ENCODE peak calls at places on chromosomes 4 and X, in eight cellular contexts. Q, G, N, O, P, Z, A and V are unnamed samples.

GRCh38 chr4:85673540-85673939 is 198.6 kb downstream of the ARHGAP24 start:
- DNase-seq in Q (no peak), G (no peak), N (no peak), O (no peak), P (no peak), Z (no peak), A (no peak), V (no peak)

GRCh38 chr4:128465523-128465922 is 177.9 kb upstream of the PGRMC2 start:
- DNase-seq in Q (no peak), G (no peak), N (no peak), O (no peak), P (no peak), Z (no peak), A (no peak), V (no peak)

GRCh38 chrX:147376601-147377387 is 534.9 kb upstream of the FMR1 start:
- DNase-seq in Q (peak), G (no peak), N (no peak), O (no peak), P (no peak), Z (no peak), A (no peak), V (no peak)

GRCh38 chr4:11426716-11427115 is 2.0 kb downstream of the HS3ST1 start:
- DNase-seq in Q (no peak), G (peak), N (no peak), O (no peak), P (no peak), Z (no peak), A (no peak), V (no peak)

GRCh38 chrX:32871636-32872035 is 339.7 kb downstream of the DMD start:
- DNase-seq in Q (no peak), G (no peak), N (no peak), O (no peak), P (no peak), Z (no peak), A (no peak), V (no peak)

GRCh38 chr4:88158360-88159136 is at the start of gene ABCG2:
- DNase-seq in Q (peak), G (peak), N (peak), O (peak), P (no peak), Z (peak), A (peak), V (no peak)

GRCh38 chr4:106369456-106370060 is 980 bp upstream of the GIMD1 start:
- DNase-seq in Q (peak), G (peak), N (peak), O (peak), P (no peak), Z (peak), A (no peak), V (no peak)

GRCh38 chrX:101219840-101220191 is 230 bp downstream of the DRP2 start:
- DNase-seq in Q (peak), G (peak), N (no peak), O (no peak), P (no peak), Z (peak), A (no peak), V (no peak)

GRCh38 chrX:46713672-46714487 is 45.0 kb downstream of the SLC9A7 start:
- DNase-seq in Q (no peak), G (peak), N (peak), O (no peak), P (no peak), Z (peak), A (no peak), V (no peak)

GRCh38 chr4:119286377-119287002 is 35.4 kb downstream of the FABP2 start:
- DNase-seq in Q (peak), G (peak), N (peak), O (no peak), P (no peak), Z (peak), A (no peak), V (no peak)

DNA sequence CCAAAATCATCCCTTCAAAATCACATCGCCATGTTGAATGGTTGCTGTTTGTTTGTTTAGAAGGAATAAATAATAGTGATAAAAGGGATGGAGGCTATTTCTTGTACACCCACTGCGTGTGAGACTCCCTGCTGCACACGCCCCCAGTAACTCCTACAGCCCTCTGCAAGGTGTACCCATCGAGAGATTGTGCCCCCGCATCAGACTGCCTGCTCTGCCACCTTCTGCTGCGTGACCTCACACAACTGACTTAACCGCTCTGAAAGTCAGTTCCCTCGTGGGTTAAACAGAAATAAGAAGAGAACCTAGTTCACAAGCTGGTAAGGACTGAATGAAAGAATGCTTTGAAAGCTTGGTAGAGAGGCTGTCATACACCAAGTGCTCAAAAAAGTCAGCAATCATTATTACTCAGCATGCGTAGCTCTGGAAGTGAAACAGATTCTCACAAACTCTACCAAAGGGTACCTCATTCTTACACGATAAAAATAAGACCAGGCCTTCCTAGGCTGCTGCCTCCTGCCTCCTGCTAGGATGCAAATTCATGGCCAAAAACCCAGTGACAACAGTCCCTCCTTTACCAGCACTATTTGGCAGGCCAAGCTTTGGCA is 147.1 kb downstream of the CPEB2 start:
- DNase-seq in Q (no peak), G (peak), N (no peak), O (no peak), P (no peak), Z (peak), A (no peak), V (no peak)
- H3K27ac ChIP-seq in Q (peak), G (peak), N (no peak), O (peak), P (peak), Z (peak), A (no peak), V (peak)

GRCh38 chrX:53050841-53051240 is 2.3 kb downstream of the GPR173 start:
- DNase-seq in Q (no peak), G (peak), N (no peak), O (no peak), P (no peak), Z (peak), A (no peak), V (no peak)
- H3K4me3 ChIP-seq in Q (no peak), G (peak), N (no peak), O (no peak), P (no peak), Z (no peak), A (no peak), V (no peak)

GRCh38 chr4:146029939-146030710 is 91.5 kb upstream of the ZNF827 start:
- DNase-seq in Q (no peak), G (no peak), N (no peak), O (no peak), P (no peak), Z (no peak), A (no peak), V (no peak)
- H3K27ac ChIP-seq in Q (no peak), G (no peak), N (no peak), O (no peak), P (no peak), Z (no peak), A (no peak), V (no peak)

GRCh38 chrX:54496517-54496852 is 451 bp upstream of the FGD1 start:
- DNase-seq in Q (no peak), G (no peak), N (no peak), O (no peak), P (no peak), Z (no peak), A (no peak), V (no peak)
- H3K4me3 ChIP-seq in Q (peak), G (peak), N (peak), O (peak), P (peak), Z (peak), A (peak), V (peak)

GRCh38 chr4:75990129-75990528 is 616 bp downstream of the SDAD1 start:
- DNase-seq in Q (no peak), G (peak), N (peak), O (no peak), P (no peak), Z (no peak), A (no peak), V (no peak)
- H3K27ac ChIP-seq in Q (peak), G (peak), N (peak), O (peak), P (peak), Z (peak), A (peak), V (peak)

DNA sequence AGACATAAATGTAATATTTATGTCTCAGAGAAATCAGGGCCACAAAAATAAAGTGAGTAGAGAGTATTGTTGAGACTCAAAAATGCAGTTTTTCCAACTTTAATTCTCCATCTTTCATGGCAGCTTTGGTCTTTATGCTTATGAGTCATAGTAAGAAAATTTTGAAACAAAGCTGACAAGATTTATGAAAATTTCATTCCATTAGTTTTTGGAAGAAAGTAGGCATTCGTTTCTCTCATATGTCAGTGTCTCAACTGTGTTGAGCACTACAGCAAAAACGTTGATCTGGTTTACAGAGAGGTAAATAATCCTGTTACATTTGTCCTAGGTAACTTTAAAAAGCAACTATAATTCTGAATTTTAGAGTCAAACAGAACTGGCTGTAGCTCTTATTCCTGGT is 656.8 kb downstream of the IQCM start:
- DNase-seq in Q (no peak), G (peak), N (no peak), O (no peak), P (no peak), Z (peak), A (no peak), V (no peak)
- H3K4me3 ChIP-seq in Q (no peak), G (no peak), N (no peak), O (no peak), P (no peak), Z (no peak), A (no peak), V (no peak)

DNA sequence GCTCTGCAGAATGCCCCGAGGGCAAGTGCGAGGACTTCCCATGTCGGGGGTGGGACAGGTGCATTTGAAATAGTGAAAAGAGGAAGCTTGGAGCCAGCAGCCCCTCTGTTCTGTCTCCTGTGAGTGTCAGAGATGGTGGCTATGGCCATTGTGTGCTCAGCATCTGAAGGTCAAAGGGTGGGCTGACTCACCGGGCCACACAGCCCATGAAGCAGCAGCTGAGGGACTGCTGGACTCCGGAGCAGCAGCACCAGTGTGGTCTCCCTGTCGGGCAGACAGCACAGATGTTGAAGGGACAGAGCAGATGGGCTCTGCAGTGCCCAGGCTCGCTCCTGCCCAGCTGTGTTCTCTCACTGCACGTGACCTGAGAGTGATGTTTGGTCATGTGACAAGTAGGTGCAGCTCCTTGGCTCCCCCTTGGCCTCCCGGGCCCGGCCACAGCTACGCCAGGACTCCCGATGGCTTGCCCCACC is 53.5 kb downstream of the TBC1D14 start:
- DNase-seq in Q (no peak), G (peak), N (no peak), O (no peak), P (no peak), Z (no peak), A (no peak), V (no peak)
- H3K27ac ChIP-seq in Q (no peak), G (no peak), N (no peak), O (no peak), P (no peak), Z (no peak), A (no peak), V (no peak)

GRCh38 chrX:107449490-107450175 is at the start of gene FRMPD3:
- DNase-seq in Q (peak), G (no peak), N (peak), O (no peak), P (no peak), Z (no peak), A (no peak), V (no peak)
- H3K4me3 ChIP-seq in Q (peak), G (peak), N (peak), O (peak), P (peak), Z (peak), A (peak), V (peak)

GRCh38 chr4:185709802-185710486 is 102.0 kb downstream of the SORBS2 start:
- DNase-seq in Q (no peak), G (peak), N (no peak), O (no peak), P (no peak), Z (peak), A (no peak), V (no peak)
- H3K27ac ChIP-seq in Q (peak), G (no peak), N (no peak), O (no peak), P (no peak), Z (peak), A (no peak), V (peak)